ENCODE peak calls at places on chromosomes 6 and 20, in nine cellular contexts. X is breast epithelium, Z is GM12878, F is hepatocyte, J is body of pancreas, C is right lobe of liver, A is mammary epithelial cell, E is pancreas, I is cardiac muscle cell. U is an unnamed sample.

GRCh38 chr6:56172144-56172543 is 75.2 kb downstream of the COL21A1 start:
- DNase-seq in E (no peak), C (no peak), F (no peak), I (peak; percentile 26), Z (no peak), J (no peak), A (no peak), X (no peak), U (no peak)

GRCh38 chr6:5746392-5747140 is 260.2 kb downstream of the NRN1 start:
- DNase-seq in I (no peak), F (no peak), E (no peak), C (no peak), A (no peak), Z (no peak), J (no peak), X (no peak), U (no peak)

GRCh38 chr6:46419576-46420002 is 71.7 kb downstream of the RCAN2 start:
- DNase-seq in J (peak; percentile 78), F (peak; percentile 80), A (peak; percentile 48), I (peak; percentile 78), C (peak; percentile 55), Z (peak; percentile 8), X (peak; percentile 65), E (peak; percentile 50), U (peak; percentile 44)

GRCh38 chr6:148972481-148972880 is 225.7 kb downstream of the UST start:
- DNase-seq in E (peak; percentile 50), A (peak; percentile 64), Z (no peak), C (no peak), X (peak; percentile 32), I (no peak), F (peak; percentile 90), J (peak; percentile 78), U (no peak)

GRCh38 chr6:134628154-134628553 is 310.2 kb upstream of the SGK1 start:
- DNase-seq in I (no peak), Z (no peak), C (no peak), X (no peak), A (no peak), E (no peak), F (no peak), J (no peak), U (no peak)

GRCh38 chr6:169936355-169936975 is 185.0 kb downstream of the ERMARD start:
- DNase-seq in X (no peak), A (no peak), J (no peak), E (no peak), C (no peak), Z (no peak), F (no peak), I (no peak), U (no peak)

GRCh38 chr20:33883164-33883563 is 72.0 kb downstream of the CHMP4B start:
- DNase-seq in C (no peak), F (no peak), J (no peak), X (no peak), I (no peak), E (no peak), Z (peak; percentile 73), A (no peak), U (no peak)

GRCh38 chr6:88211446-88211845 is 45.3 kb upstream of the CNR1 start:
- DNase-seq in C (no peak), F (no peak), I (no peak), X (no peak), E (no peak), Z (no peak), A (no peak), J (no peak), U (no peak)

GRCh38 chr6:119226089-119226488 is 123.5 kb downstream of the MAN1A1 start:
- DNase-seq in F (no peak), J (peak; percentile 23), Z (no peak), E (no peak), I (no peak), X (no peak), A (no peak), C (no peak), U (no peak)

DNA sequence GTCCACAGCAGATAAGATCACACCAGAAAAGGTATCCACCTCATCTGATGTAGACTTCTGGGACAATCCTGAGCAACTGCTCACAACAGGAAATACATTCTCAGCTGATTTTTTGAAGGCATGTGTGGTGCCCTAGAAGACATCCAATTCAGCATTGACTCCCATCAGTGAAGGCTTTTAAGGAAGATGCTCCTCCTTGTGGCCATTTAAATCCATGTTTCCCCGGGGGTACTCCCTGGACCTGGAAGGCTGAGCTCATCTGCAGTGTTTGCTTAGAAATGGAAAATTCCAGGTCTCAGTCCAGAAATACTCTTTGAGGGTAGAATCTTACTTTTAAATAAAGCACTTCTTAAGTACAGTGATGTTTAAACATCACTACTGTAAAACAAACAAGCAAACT is 195.5 kb upstream of the PDE10A start:
- DNase-seq in C (no peak), J (no peak), E (no peak), X (no peak), I (peak; percentile 49), A (no peak), F (no peak), Z (no peak), U (no peak)
- TF ChIP-seq CTCF in C (no peak), J (no peak), E (no peak), X (no peak), I (peak; percentile 40), A (no peak), F (peak; percentile 33), Z (no peak), U (no peak)

GRCh38 chr6:12096342-12096741 is 84.2 kb downstream of the HIVEP1 start:
- DNase-seq in X (no peak), F (no peak), A (no peak), Z (no peak), I (no peak), J (no peak), E (no peak), C (no peak), U (no peak)

GRCh38 chr6:12094689-12095088 is 82.6 kb downstream of the HIVEP1 start:
- DNase-seq in A (no peak), J (no peak), E (no peak), I (no peak), C (no peak), X (no peak), F (no peak), Z (no peak), U (no peak)

GRCh38 chr6:12097791-12098190 is 85.7 kb downstream of the HIVEP1 start:
- DNase-seq in A (peak; percentile 31), X (no peak), Z (no peak), F (no peak), I (peak; percentile 4), J (no peak), E (no peak), C (no peak), U (no peak)

DNA sequence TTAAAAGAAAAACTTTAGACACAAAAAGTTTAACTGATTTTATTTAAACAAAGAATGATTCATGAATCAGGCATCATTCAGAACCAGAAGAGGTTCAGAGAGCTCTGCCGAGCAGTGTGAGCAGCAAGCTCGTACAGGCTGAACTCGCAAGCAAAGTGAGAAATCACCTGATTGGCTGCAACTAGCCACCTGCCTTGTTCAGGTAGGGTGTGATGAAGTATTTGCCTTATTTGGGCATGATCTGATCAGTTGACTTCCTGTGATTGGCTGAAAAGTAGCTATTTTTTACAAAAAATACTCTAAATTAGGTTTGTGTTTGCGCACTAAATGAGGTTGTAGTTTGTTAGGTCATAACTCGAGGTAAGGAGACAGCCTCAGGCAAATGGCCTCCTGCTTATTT is 80.7 kb downstream of the HIVEP1 start:
- DNase-seq in A (no peak), E (no peak), J (no peak), X (no peak), I (no peak), Z (no peak), F (no peak), C (no peak), U (no peak)
- H3K4me1 ChIP-seq in A (peaks cover 4% of the 10 kb centered on the region), E (no peaks in the 10 kb centered on the region), J (peaks cover 10% of the 10 kb centered on the region), X (no peaks in the 10 kb centered on the region), I (no peaks in the 10 kb centered on the region), Z (no peaks in the 10 kb centered on the region), F (no peaks in the 10 kb centered on the region), C (no peaks in the 10 kb centered on the region), U (no peaks in the 10 kb centered on the region)

DNA sequence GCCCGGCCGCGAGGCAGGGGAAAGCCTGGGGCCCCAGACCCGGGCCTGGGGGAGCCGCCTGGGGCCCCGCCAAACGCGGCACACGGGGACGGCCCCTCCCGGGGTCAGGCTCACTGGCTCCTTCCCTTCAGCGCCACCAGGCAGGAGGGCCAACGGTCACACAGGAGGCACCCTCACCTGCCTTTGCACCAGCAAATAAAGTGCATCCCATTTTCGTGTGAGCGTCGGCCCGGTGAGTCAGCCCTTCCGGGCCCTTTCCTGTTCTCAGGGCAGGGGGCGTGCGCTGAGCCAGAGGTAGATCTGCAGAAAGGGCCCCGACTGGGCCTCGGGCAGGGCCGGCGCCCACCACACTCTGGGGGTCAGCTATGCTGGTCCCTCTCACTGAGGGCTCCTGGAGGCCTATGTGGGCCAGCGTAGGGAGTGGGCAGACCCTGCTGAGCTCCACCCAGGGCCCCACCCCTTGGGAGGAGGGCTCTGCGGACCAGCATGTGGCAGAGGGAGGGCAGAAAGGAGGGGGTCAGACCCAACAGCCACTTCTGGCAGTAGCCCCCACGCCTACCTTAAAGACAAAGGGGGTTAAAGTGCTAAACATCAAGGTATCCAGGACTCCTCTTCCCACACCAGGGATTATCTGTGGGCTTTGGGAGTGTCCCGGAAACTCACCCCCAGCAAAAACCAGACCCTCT is 931 bp upstream of the UCKL1 start:
- DNase-seq in A (peak; percentile 72), J (peak; percentile 66), E (peak; percentile 74), C (peak; percentile 82), X (peak; percentile 74), Z (no peak), F (peak; percentile 84), I (peak; percentile 74), U (peak; percentile 64)
- TF ChIP-seq CTCF in A (no peak), J (peak; percentile 19), E (no peak), C (no peak), X (no peak), Z (no peak), F (peak; percentile 7), I (peak; percentile 14), U (no peak)

GRCh38 chr6:127891731-127892326 is 9.0 kb downstream of the THEMIS start:
- DNase-seq in F (no peak), Z (no peak), C (no peak), I (no peak), X (no peak), J (no peak), E (no peak), A (no peak), U (no peak)

GRCh38 chr6:127897437-127897836 is 3.4 kb downstream of the THEMIS start:
- DNase-seq in F (no peak), I (no peak), Z (no peak), E (no peak), J (no peak), C (no peak), X (no peak), A (no peak), U (no peak)

DNA sequence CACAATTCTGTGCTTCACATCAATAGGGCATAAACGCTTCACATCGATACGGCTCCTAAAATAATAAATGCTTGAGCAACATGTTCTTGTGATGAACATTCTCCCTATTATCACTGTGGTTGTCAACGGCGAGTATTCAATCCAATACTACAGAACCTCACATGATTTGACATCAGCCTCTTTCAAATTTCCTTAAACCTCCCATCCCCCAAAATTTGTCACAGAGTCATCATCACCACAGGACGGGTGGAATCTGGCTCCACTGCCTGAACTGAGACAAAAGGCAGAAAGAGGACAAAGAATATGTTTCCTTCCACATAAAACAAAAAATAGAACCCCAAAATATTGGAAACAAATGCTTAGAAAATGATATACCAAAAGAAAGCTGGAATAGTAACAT is 7.3 kb downstream of the THEMIS start:
- DNase-seq in I (no peak), Z (no peak), A (no peak), E (no peak), C (no peak), X (no peak), J (no peak), F (no peak), U (no peak)
- H3K4me1 ChIP-seq in I (no peaks in the 10 kb centered on the region), Z (no peaks in the 10 kb centered on the region), A (no peaks in the 10 kb centered on the region), E (no peaks in the 10 kb centered on the region), C (no peaks in the 10 kb centered on the region), X (no peaks in the 10 kb centered on the region), J (no peaks in the 10 kb centered on the region), F (no peaks in the 10 kb centered on the region), U (no peaks in the 10 kb centered on the region)

U was measured in lung.